ENCODE peak calls at places on chromosome 7, in seven cellular contexts. C, Q, O, U, A, N and D are unnamed samples.

GRCh38 chr7:30469303-30469702 is 9.3 kb downstream of the NOD1 start:
- DNase-seq in C (peak; percentile 63), Q (peak; percentile 96), O (peak; percentile 100), U (peak; percentile 53), A (no peak), N (peak; percentile 80), D (peak; percentile 100)

GRCh38 chr7:29017666-29018065 is 59.5 kb upstream of the TRIL start:
- DNase-seq in C (no peak), Q (no peak), O (peak; percentile 50), U (no peak), A (no peak), N (no peak), D (peak; percentile 26)

GRCh38 chr7:44394112-44394447 is 68.7 kb upstream of the CAMK2B start:
- DNase-seq in C (no peak), Q (no peak), O (no peak), U (no peak), A (no peak), N (no peak), D (no peak)

GRCh38 chr7:99409814-99410213 is 1.0 kb downstream of the BUD31 start:
- DNase-seq in C (no peak), Q (no peak), O (no peak), U (no peak), A (no peak), N (no peak), D (no peak)

GRCh38 chr7:960269-960871 is 5.9 kb upstream of the ADAP1 start:
- DNase-seq in C (no peak), Q (no peak), O (no peak), U (no peak), A (no peak), N (no peak), D (no peak)

GRCh38 chr7:8232999-8233847 is 28.7 kb downstream of the ICA1 start:
- DNase-seq in C (no peak), Q (no peak), O (no peak), U (no peak), A (peak; percentile 23), N (no peak), D (peak; percentile 15)

GRCh38 chr7:2242541-2243482 is 786 bp downstream of the NUDT1 start:
- DNase-seq in C (no peak), Q (peak; percentile 61), O (no peak), U (no peak), A (peak; percentile 53), N (peak; percentile 67), D (peak; percentile 10)

GRCh38 chr7:107783648-107784047 is 19.4 kb downstream of the SLC26A3 start:
- DNase-seq in C (no peak), Q (no peak), O (no peak), U (no peak), A (no peak), N (no peak), D (no peak)

GRCh38 chr7:47678641-47679380 is 96.9 kb upstream of the TNS3 start:
- DNase-seq in C (no peak), Q (no peak), O (no peak), U (no peak), A (no peak), N (no peak), D (no peak)

GRCh38 chr7:26510226-26510957 is 218.7 kb downstream of the SNX10 start:
- DNase-seq in C (no peak), Q (no peak), O (no peak), U (no peak), A (no peak), N (no peak), D (no peak)

GRCh38 chr7:922334-923107 is 32.0 kb downstream of the ADAP1 start:
- DNase-seq in C (no peak), Q (no peak), O (no peak), U (peak; percentile 11), A (no peak), N (no peak), D (no peak)

GRCh38 chr7:65731129-65731528 is 141.7 kb upstream of the VKORC1L1 start:
- DNase-seq in C (no peak), Q (no peak), O (no peak), U (no peak), A (no peak), N (no peak), D (no peak)

GRCh38 chr7:2934211-2934731 is 90.2 kb upstream of the GNA12 start:
- DNase-seq in C (no peak), Q (no peak), O (peak; percentile 80), U (no peak), A (no peak), N (no peak), D (peak; percentile 56)

GRCh38 chr7:33423646-33424020 is 294.3 kb downstream of the BBS9 start:
- DNase-seq in C (no peak), Q (peak; percentile 83), O (peak; percentile 9), U (no peak), A (peak; percentile 61), N (peak; percentile 33), D (peak; percentile 13)

GRCh38 chr7:73770002-73770859 is at the start of gene CLDN3:
- DNase-seq in C (no peak), Q (peak; percentile 94), O (no peak), U (no peak), A (no peak), N (peak; percentile 87), D (no peak)

GRCh38 chr7:143289421-143289820 is 1.3 kb downstream of the CASP2 start:
- DNase-seq in C (no peak), Q (no peak), O (no peak), U (no peak), A (no peak), N (no peak), D (no peak)

DNA sequence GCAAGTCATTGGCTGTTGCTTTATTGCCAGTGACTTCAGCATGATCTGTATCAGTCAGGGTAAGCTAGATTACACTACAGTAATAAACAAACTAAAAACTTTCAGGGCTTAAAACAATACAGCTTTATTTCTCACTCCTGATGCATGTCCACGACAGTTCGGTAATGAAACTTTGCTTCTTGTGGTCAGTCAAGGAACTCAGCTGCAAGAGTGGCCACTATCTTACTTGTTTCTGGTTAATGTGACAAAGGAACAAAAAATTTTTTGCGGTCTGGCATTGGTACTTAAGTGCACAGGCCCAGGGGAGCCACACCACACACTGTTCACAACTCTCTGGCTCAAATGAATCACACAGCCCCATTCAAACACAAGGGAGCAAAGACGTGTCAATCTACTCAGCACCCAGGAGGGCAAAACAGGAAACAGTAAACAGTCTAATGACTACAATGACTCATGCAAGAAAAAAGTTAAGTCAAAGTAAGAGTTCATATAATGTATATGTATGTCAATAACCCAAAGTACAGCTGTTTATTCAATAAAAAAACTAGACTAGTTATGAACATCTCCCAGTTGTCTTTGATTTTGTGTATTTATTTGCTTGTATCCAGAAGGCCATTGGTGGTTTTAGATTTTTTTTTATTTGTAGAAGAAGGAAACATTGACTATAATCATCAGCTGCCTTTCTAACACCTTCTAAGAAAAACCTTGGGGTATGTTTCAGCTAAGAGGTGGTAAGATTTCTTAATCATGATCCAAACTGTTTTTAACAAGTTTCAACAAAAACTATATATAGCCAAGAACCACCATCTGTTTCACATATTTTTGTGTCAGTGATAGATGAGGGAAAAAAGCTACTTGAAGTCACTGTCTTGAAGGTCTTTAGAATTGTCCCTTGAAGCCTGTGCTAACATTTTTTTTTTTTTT is 134.4 kb upstream of the FAM3C start:
- DNase-seq in C (peak; percentile 10), Q (no peak), O (peak; percentile 97), U (no peak), A (peak; percentile 99), N (no peak), D (peak; percentile 99)
- H3K4me3 ChIP-seq in C (no peak overlapping the region), Q (no peak overlapping the region), O (no peak overlapping the region), U (no peak overlapping the region), A (no peak overlapping the region), N (no peak overlapping the region), D (no peak overlapping the region)

GRCh38 chr7:93804726-93805125 is 85.8 kb downstream of the TFPI2 start:
- DNase-seq in C (no peak), Q (no peak), O (no peak), U (no peak), A (no peak), N (no peak), D (no peak)

DNA sequence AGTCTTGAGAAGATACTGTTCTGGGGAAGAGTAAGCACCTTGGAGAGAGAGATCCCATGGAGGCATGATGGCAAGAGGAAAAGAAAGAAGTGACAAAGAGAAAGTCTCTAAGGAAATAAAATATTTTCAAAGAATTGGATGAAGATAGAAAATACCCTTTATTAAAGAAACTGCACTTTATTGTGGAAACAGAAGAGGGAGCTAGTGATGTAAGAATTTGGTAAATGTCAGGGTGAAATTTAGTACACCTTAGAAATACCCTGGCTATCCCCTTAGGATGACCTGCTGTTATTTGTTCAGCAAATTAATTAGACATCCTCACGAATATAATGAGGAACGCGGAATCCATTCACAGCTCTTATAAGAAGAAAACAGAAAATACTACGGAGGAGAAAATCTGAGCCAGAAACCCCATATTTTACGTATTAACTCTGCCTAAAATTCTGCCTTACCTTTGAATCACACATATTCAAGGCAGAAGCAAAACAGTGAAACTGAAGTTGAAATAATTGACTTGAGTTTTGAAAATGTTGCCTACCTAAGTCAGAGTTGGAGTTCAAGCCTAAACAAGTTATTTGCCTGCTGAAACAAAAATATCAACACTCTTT is 90.7 kb downstream of the TFPI2 start:
- DNase-seq in C (no peak), Q (peak; percentile 54), O (peak; percentile 64), U (no peak), A (peak; percentile 9), N (no peak), D (peak; percentile 64)
- TF ChIP-seq CTCF in C (peak; percentile 47), Q (no peak), O (peak; percentile 63), U (no peak), A (peak; percentile 38), N (peak; percentile 21), D (peak; percentile 63)

DNA sequence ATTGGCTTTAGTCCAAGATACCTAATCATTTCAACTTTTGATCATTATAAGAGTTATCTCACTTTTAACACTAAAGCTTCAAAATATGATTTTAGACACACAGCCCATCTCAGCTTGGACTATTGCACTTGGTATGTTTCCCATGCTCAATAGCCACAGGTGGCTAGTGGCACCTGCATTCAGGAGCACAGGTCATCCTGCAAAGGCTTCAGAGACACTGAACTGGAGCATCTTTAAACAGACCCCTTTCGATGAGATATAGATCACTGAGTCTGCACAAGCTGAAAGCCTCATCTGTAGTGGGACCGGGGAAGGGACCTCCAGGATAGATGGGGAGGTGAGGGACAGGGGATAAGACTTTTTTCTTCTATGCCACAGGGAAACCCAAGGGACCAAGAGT is 48.5 kb upstream of the TARP start:
- DNase-seq in C (no peak), Q (no peak), O (no peak), U (no peak), A (no peak), N (no peak), D (no peak)
- H3K4me3 ChIP-seq in C (no peak overlapping the region), Q (no peak overlapping the region), O (no peak overlapping the region), U (no peak overlapping the region), A (no peak overlapping the region), N (no peak overlapping the region), D (no peak overlapping the region)

DNA sequence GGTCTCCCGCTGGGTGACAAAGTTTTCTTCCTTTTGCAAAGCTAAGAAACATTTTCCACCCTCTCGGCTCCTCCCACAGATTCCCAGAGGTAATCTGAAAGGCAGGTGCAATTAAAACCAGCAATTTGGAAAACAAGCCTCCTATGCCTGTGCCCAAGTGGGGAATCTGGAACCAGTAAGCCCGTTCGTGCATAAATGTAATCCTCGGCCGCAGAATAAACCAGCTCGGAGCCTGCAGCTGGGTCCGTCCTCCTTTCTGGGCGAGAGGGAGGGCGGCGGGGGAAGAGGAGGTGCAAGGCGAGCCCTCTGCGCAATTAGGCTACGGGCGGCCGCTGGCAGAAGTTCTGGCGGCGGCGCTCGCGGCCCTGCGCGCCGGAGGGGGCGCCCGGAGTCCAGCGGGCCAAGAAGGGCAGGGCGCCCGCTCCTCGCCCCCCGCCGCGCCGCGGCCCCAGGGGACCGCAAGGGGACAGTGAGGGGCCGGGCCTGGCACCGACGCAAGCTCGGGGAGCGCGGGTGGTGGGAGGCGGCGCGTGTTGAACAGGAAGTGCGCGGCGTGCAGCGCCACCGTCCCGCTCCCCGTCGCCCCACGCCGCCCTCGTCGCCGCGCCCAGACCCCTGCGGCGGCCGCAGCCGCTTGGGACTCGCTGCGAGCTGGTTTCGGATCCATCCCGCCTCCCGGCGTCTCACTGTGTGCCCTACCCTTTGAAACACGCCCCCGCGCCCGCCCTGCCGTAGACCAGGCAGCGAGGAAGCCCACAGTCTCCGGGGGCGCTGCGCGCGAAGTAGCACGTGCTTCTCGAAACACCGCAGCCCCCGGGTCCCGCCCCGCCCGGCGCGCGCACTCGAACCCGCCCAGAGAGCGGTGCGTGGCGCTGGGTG is at the start of gene PRKAG2:
- DNase-seq in C (peak; percentile 73), Q (peak; percentile 66), O (peak; percentile 20), U (peak; percentile 61), A (peak; percentile 68), N (peak; percentile 55), D (peak; percentile 25)
- TF ChIP-seq CTCF in C (no peak), Q (no peak), O (no peak), U (peak; percentile 56), A (no peak), N (peak; percentile 4), D (no peak)